ENCODE peak calls at places on chromosomes 16 and 17, in five cellular contexts. One of them, this sample, is unnamed.

GRCh38 chr17:41992576-41992975 is 24.7 kb downstream of the DNAJC7 start:
- DNase-seq in activated naive CD4-positive, alpha-beta T cell treated with Interleukin-2 at 50 U/mL for 16 hours: no peak
- DNase-seq in M059J: no peak
- DNase-seq in activated CD4-positive, alpha-beta T cell treated with anti-CD3 and anti-CD28 coated beads, Interleukin-2, amount 10 ng/mL, durations not matched to agents 7 days and 5 days: no peak
- DNase-seq in iris pigment epithelial cell: no peak
- DNase-seq in this sample: no peak

GRCh38 chr16:70495425-70496182 is 27.8 kb downstream of the COG4 start:
- DNase-seq in iris pigment epithelial cell: no peak
- DNase-seq in M059J: no peak
- DNase-seq in activated CD4-positive, alpha-beta T cell treated with anti-CD3 and anti-CD28 coated beads, Interleukin-2, amount 10 ng/mL, durations not matched to agents 7 days and 5 days: no peak
- DNase-seq in activated naive CD4-positive, alpha-beta T cell treated with Interleukin-2 at 50 U/mL for 16 hours: no peak
- DNase-seq in this sample: no peak

GRCh38 chr16:49484454-49484853 is 110.8 kb downstream of the C16orf78 start:
- DNase-seq in activated naive CD4-positive, alpha-beta T cell treated with Interleukin-2 at 50 U/mL for 16 hours: no peak
- DNase-seq in activated CD4-positive, alpha-beta T cell treated with anti-CD3 and anti-CD28 coated beads, Interleukin-2, amount 10 ng/mL, durations not matched to agents 7 days and 5 days: no peak
- DNase-seq in iris pigment epithelial cell: no peak
- DNase-seq in M059J: no peak
- DNase-seq in this sample: no peak

GRCh38 chr17:65092262-65092661 is 35.7 kb upstream of the GNA13 start:
- DNase-seq in iris pigment epithelial cell: peak
- DNase-seq in activated naive CD4-positive, alpha-beta T cell treated with Interleukin-2 at 50 U/mL for 16 hours: no peak
- DNase-seq in activated CD4-positive, alpha-beta T cell treated with anti-CD3 and anti-CD28 coated beads, Interleukin-2, amount 10 ng/mL, durations not matched to agents 7 days and 5 days: no peak
- DNase-seq in M059J: peak
- DNase-seq in this sample: no peak

GRCh38 chr16:17947165-17947564 is 389.4 kb downstream of the NPIPA8 start:
- DNase-seq in activated CD4-positive, alpha-beta T cell treated with anti-CD3 and anti-CD28 coated beads, Interleukin-2, amount 10 ng/mL, durations not matched to agents 7 days and 5 days: no peak
- DNase-seq in M059J: no peak
- DNase-seq in iris pigment epithelial cell: no peak
- DNase-seq in activated naive CD4-positive, alpha-beta T cell treated with Interleukin-2 at 50 U/mL for 16 hours: no peak
- DNase-seq in this sample: no peak

GRCh38 chr16:81333356-81333755 is 18.6 kb downstream of the GAN start:
- DNase-seq in iris pigment epithelial cell: no peak
- DNase-seq in activated CD4-positive, alpha-beta T cell treated with anti-CD3 and anti-CD28 coated beads, Interleukin-2, amount 10 ng/mL, durations not matched to agents 7 days and 5 days: no peak
- DNase-seq in activated naive CD4-positive, alpha-beta T cell treated with Interleukin-2 at 50 U/mL for 16 hours: no peak
- DNase-seq in M059J: peak
- DNase-seq in this sample: no peak

GRCh38 chr17:8155341-8156173 is 3.4 kb upstream of the PER1 start:
- DNase-seq in iris pigment epithelial cell: peak
- DNase-seq in M059J: no peak
- DNase-seq in activated CD4-positive, alpha-beta T cell treated with anti-CD3 and anti-CD28 coated beads, Interleukin-2, amount 10 ng/mL, durations not matched to agents 7 days and 5 days: peak
- DNase-seq in activated naive CD4-positive, alpha-beta T cell treated with Interleukin-2 at 50 U/mL for 16 hours: no peak
- DNase-seq in this sample: no peak

GRCh38 chr16:76932541-76933211 is 258.3 kb upstream of the MON1B start:
- DNase-seq in M059J: no peak
- DNase-seq in activated CD4-positive, alpha-beta T cell treated with anti-CD3 and anti-CD28 coated beads, Interleukin-2, amount 10 ng/mL, durations not matched to agents 7 days and 5 days: no peak
- DNase-seq in iris pigment epithelial cell: peak
- DNase-seq in activated naive CD4-positive, alpha-beta T cell treated with Interleukin-2 at 50 U/mL for 16 hours: no peak
- DNase-seq in this sample: no peak

GRCh38 chr17:11950771-11951519 is 46.3 kb downstream of the ZNF18 start:
- DNase-seq in iris pigment epithelial cell: peak
- DNase-seq in activated CD4-positive, alpha-beta T cell treated with anti-CD3 and anti-CD28 coated beads, Interleukin-2, amount 10 ng/mL, durations not matched to agents 7 days and 5 days: no peak
- DNase-seq in activated naive CD4-positive, alpha-beta T cell treated with Interleukin-2 at 50 U/mL for 16 hours: no peak
- DNase-seq in M059J: no peak
- DNase-seq in this sample: peak

GRCh38 chr17:49715717-49716279 is 8.0 kb upstream of the SLC35B1 start:
- DNase-seq in M059J: no peak
- DNase-seq in activated naive CD4-positive, alpha-beta T cell treated with Interleukin-2 at 50 U/mL for 16 hours: peak
- DNase-seq in activated CD4-positive, alpha-beta T cell treated with anti-CD3 and anti-CD28 coated beads, Interleukin-2, amount 10 ng/mL, durations not matched to agents 7 days and 5 days: no peak
- DNase-seq in iris pigment epithelial cell: no peak
- DNase-seq in this sample: no peak

GRCh38 chr17:82957469-82957795 is 117.6 kb upstream of the ZNF750 start:
- DNase-seq in iris pigment epithelial cell: no peak
- DNase-seq in activated CD4-positive, alpha-beta T cell treated with anti-CD3 and anti-CD28 coated beads, Interleukin-2, amount 10 ng/mL, durations not matched to agents 7 days and 5 days: no peak
- DNase-seq in activated naive CD4-positive, alpha-beta T cell treated with Interleukin-2 at 50 U/mL for 16 hours: no peak
- DNase-seq in M059J: no peak
- DNase-seq in this sample: no peak

This sample was measured in NCI-H226.